ENCODE peak calls at places on chromosomes 6 and 20, in ten cellular contexts. One of them, this sample, is unnamed.

GRCh38 chr20:57106692-57107091 is 159.7 kb downstream of the BMP7 start:
- DNase-seq in CD4-positive, alpha-beta memory T cell: no peak
- DNase-seq in IMR-90: no peak
- DNase-seq in A673: no peak
- DNase-seq in spleen: no peak
- DNase-seq in CD8-positive, alpha-beta T cell: no peak
- DNase-seq in mammary epithelial cell: no peak
- DNase-seq in tibial nerve: no peak
- DNase-seq in endodermal cell: no peak
- DNase-seq in body of pancreas: no peak
- DNase-seq in this sample: no peak

GRCh38 chr6:32110632-32111031 is 1.5 kb upstream of the TNXB start:
- DNase-seq in CD8-positive, alpha-beta T cell: no peak
- DNase-seq in spleen: no peak
- DNase-seq in tibial nerve: no peak
- DNase-seq in CD4-positive, alpha-beta memory T cell: no peak
- DNase-seq in IMR-90: no peak
- DNase-seq in mammary epithelial cell: no peak
- DNase-seq in body of pancreas: no peak
- DNase-seq in endodermal cell: no peak
- DNase-seq in A673: no peak
- DNase-seq in this sample: no peak

GRCh38 chr6:136280032-136280609 is 9.5 kb downstream of the BCLAF1 start:
- DNase-seq in CD4-positive, alpha-beta memory T cell: no peak
- DNase-seq in tibial nerve: no peak
- DNase-seq in spleen: no peak
- DNase-seq in CD8-positive, alpha-beta T cell: no peak
- DNase-seq in endodermal cell: no peak
- DNase-seq in mammary epithelial cell: no peak
- DNase-seq in body of pancreas: no peak
- DNase-seq in IMR-90: no peak
- DNase-seq in A673: no peak
- DNase-seq in this sample: no peak

GRCh38 chr6:149031545-149032317 is 284.9 kb downstream of the UST start:
- DNase-seq in body of pancreas: peak; percentile 26
- DNase-seq in endodermal cell: no peak
- DNase-seq in CD8-positive, alpha-beta T cell: no peak
- DNase-seq in A673: no peak
- DNase-seq in IMR-90: peak; percentile 85
- DNase-seq in CD4-positive, alpha-beta memory T cell: no peak
- DNase-seq in spleen: no peak
- DNase-seq in mammary epithelial cell: peak; percentile 79
- DNase-seq in tibial nerve: no peak
- DNase-seq in this sample: no peak

GRCh38 chr6:45709834-45710233 is 305.8 kb downstream of the CLIC5 start:
- DNase-seq in CD8-positive, alpha-beta T cell: no peak
- DNase-seq in body of pancreas: no peak
- DNase-seq in IMR-90: no peak
- DNase-seq in CD4-positive, alpha-beta memory T cell: no peak
- DNase-seq in A673: no peak
- DNase-seq in tibial nerve: no peak
- DNase-seq in spleen: no peak
- DNase-seq in endodermal cell: no peak
- DNase-seq in mammary epithelial cell: no peak
- DNase-seq in this sample: no peak

GRCh38 chr6:131281471-131282270 is 146.4 kb downstream of the AKAP7 start:
- DNase-seq in endodermal cell: peak; percentile 83
- DNase-seq in A673: peak; percentile 88
- DNase-seq in tibial nerve: no peak
- DNase-seq in mammary epithelial cell: no peak
- DNase-seq in IMR-90: peak; percentile 17
- DNase-seq in spleen: peak; percentile 92
- DNase-seq in CD4-positive, alpha-beta memory T cell: peak; percentile 72
- DNase-seq in body of pancreas: peak; percentile 31
- DNase-seq in CD8-positive, alpha-beta T cell: peak; percentile 68
- DNase-seq in this sample: peak; percentile 67

GRCh38 chr6:159113223-159113622 is 56.0 kb upstream of the FNDC1 start:
- DNase-seq in spleen: no peak
- DNase-seq in tibial nerve: no peak
- DNase-seq in A673: no peak
- DNase-seq in IMR-90: no peak
- DNase-seq in body of pancreas: no peak
- DNase-seq in CD4-positive, alpha-beta memory T cell: no peak
- DNase-seq in endodermal cell: no peak
- DNase-seq in CD8-positive, alpha-beta T cell: no peak
- DNase-seq in mammary epithelial cell: no peak
- DNase-seq in this sample: no peak

GRCh38 chr6:130970839-130971410 is 92.1 kb downstream of the EPB41L2 start:
- DNase-seq in tibial nerve: no peak
- DNase-seq in endodermal cell: no peak
- DNase-seq in IMR-90: no peak
- DNase-seq in body of pancreas: no peak
- DNase-seq in spleen: no peak
- DNase-seq in A673: no peak
- DNase-seq in CD8-positive, alpha-beta T cell: no peak
- DNase-seq in CD4-positive, alpha-beta memory T cell: no peak
- DNase-seq in mammary epithelial cell: no peak
- DNase-seq in this sample: no peak

GRCh38 chr6:8983202-8983688 is 547.9 kb upstream of the SLC35B3 start:
- DNase-seq in mammary epithelial cell: peak; percentile 47
- DNase-seq in tibial nerve: peak; percentile 38
- DNase-seq in body of pancreas: peak; percentile 70
- DNase-seq in endodermal cell: peak; percentile 94
- DNase-seq in IMR-90: peak; percentile 53
- DNase-seq in A673: peak; percentile 96
- DNase-seq in CD8-positive, alpha-beta T cell: peak; percentile 21
- DNase-seq in CD4-positive, alpha-beta memory T cell: peak; percentile 33
- DNase-seq in spleen: peak; percentile 84
- DNase-seq in this sample: peak; percentile 69

GRCh38 chr6:134171517-134171916 is 119.1 kb upstream of the SLC2A12 start:
- DNase-seq in tibial nerve: no peak
- DNase-seq in A673: no peak
- DNase-seq in CD8-positive, alpha-beta T cell: no peak
- DNase-seq in endodermal cell: no peak
- DNase-seq in mammary epithelial cell: peak; percentile 41
- DNase-seq in CD4-positive, alpha-beta memory T cell: no peak
- DNase-seq in spleen: no peak
- DNase-seq in IMR-90: peak; percentile 49
- DNase-seq in body of pancreas: peak; percentile 21
- DNase-seq in this sample: no peak

GRCh38 chr6:142702501-142703460 is 242.2 kb downstream of the HIVEP2 start:
- DNase-seq in A673: peak; percentile 49
- DNase-seq in mammary epithelial cell: peak; percentile 27
- DNase-seq in CD8-positive, alpha-beta T cell: no peak
- DNase-seq in CD4-positive, alpha-beta memory T cell: no peak
- DNase-seq in tibial nerve: no peak
- DNase-seq in IMR-90: no peak
- DNase-seq in body of pancreas: peak; percentile 15
- DNase-seq in endodermal cell: peak; percentile 67
- DNase-seq in spleen: peak; percentile 83
- DNase-seq in this sample: peak; percentile 44

GRCh38 chr20:20720158-20720557 is 7.7 kb upstream of the RALGAPA2 start:
- DNase-seq in mammary epithelial cell: no peak
- DNase-seq in body of pancreas: no peak
- DNase-seq in IMR-90: no peak
- DNase-seq in CD8-positive, alpha-beta T cell: no peak
- DNase-seq in endodermal cell: no peak
- DNase-seq in spleen: no peak
- DNase-seq in tibial nerve: no peak
- DNase-seq in CD4-positive, alpha-beta memory T cell: no peak
- DNase-seq in A673: no peak
- DNase-seq in this sample: no peak

GRCh38 chr20:51434556-51435256 is 107.8 kb downstream of the NFATC2 start:
- DNase-seq in CD4-positive, alpha-beta memory T cell: no peak
- DNase-seq in CD8-positive, alpha-beta T cell: no peak
- DNase-seq in spleen: no peak
- DNase-seq in mammary epithelial cell: peak; percentile 76
- DNase-seq in A673: peak; percentile 68
- DNase-seq in body of pancreas: no peak
- DNase-seq in endodermal cell: no peak
- DNase-seq in IMR-90: peak; percentile 91
- DNase-seq in tibial nerve: no peak
- DNase-seq in this sample: no peak

GRCh38 chr20:1313236-1313964 is 15.5 kb downstream of the SDCBP2 start:
- DNase-seq in CD4-positive, alpha-beta memory T cell: peak; percentile 59
- DNase-seq in IMR-90: peak; percentile 71
- DNase-seq in body of pancreas: peak; percentile 80
- DNase-seq in A673: peak; percentile 87
- DNase-seq in mammary epithelial cell: peak; percentile 37
- DNase-seq in spleen: peak; percentile 90
- DNase-seq in tibial nerve: peak; percentile 32
- DNase-seq in CD8-positive, alpha-beta T cell: peak; percentile 43
- DNase-seq in endodermal cell: peak; percentile 91
- DNase-seq in this sample: peak; percentile 75

GRCh38 chr20:32510601-32511357 is 74.4 kb downstream of the NOL4L start:
- DNase-seq in spleen: no peak
- DNase-seq in tibial nerve: no peak
- DNase-seq in A673: no peak
- DNase-seq in IMR-90: no peak
- DNase-seq in CD4-positive, alpha-beta memory T cell: no peak
- DNase-seq in mammary epithelial cell: peak; percentile 55
- DNase-seq in body of pancreas: peak; percentile 63
- DNase-seq in CD8-positive, alpha-beta T cell: no peak
- DNase-seq in endodermal cell: peak; percentile 63
- DNase-seq in this sample: no peak

GRCh38 chr20:45921618-45922189 is 9.7 kb upstream of the PLTP start:
- DNase-seq in tibial nerve: no peak
- DNase-seq in spleen: no peak
- DNase-seq in IMR-90: peak; percentile 30
- DNase-seq in CD4-positive, alpha-beta memory T cell: no peak
- DNase-seq in A673: no peak
- DNase-seq in CD8-positive, alpha-beta T cell: no peak
- DNase-seq in endodermal cell: no peak
- DNase-seq in mammary epithelial cell: no peak
- DNase-seq in body of pancreas: no peak
- DNase-seq in this sample: no peak
- H3K36me3 ChIP-seq in tibial nerve: no peaks in the 10 kb centered on the region
- H3K36me3 ChIP-seq in spleen: no peaks in the 10 kb centered on the region
- H3K36me3 ChIP-seq in IMR-90: no peaks in the 10 kb centered on the region
- H3K36me3 ChIP-seq in CD4-positive, alpha-beta memory T cell: no peaks in the 10 kb centered on the region
- H3K36me3 ChIP-seq in A673: no peaks in the 10 kb centered on the region
- H3K36me3 ChIP-seq in CD8-positive, alpha-beta T cell: no peaks in the 10 kb centered on the region
- H3K36me3 ChIP-seq in endodermal cell: no peaks in the 10 kb centered on the region
- H3K36me3 ChIP-seq in mammary epithelial cell: no peaks in the 10 kb centered on the region
- H3K36me3 ChIP-seq in body of pancreas: no peaks in the 10 kb centered on the region
- H3K36me3 ChIP-seq in this sample: no peaks in the 10 kb centered on the region

DNA sequence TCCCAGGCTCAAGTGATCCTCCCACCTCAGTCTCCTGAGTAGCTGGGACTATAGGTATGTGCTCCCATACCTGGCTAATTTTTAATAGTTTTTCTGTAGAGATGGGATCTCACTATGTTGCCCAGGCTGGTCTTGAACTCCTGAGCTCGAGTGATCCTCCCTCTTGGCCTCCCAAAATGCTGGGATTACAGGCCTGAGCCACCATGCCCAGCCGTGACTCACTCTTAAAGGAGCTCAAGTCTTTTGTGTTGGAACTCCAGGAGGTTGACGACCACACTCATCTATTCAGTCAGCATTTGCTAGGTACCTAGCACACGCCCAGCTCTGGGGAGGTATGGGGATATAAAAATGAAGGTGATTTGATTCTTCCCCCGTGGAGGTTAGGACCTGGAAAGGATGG is 62.8 kb downstream of the UTRN start:
- DNase-seq in endodermal cell: no peak
- DNase-seq in mammary epithelial cell: no peak
- DNase-seq in spleen: no peak
- DNase-seq in CD4-positive, alpha-beta memory T cell: no peak
- DNase-seq in A673: no peak
- DNase-seq in CD8-positive, alpha-beta T cell: no peak
- DNase-seq in body of pancreas: no peak
- DNase-seq in IMR-90: no peak
- DNase-seq in tibial nerve: no peak
- DNase-seq in this sample: no peak
- H3K4me3 ChIP-seq in endodermal cell: no peak overlapping the region
- H3K4me3 ChIP-seq in mammary epithelial cell: no peak overlapping the region
- H3K4me3 ChIP-seq in spleen: no peak overlapping the region
- H3K4me3 ChIP-seq in CD4-positive, alpha-beta memory T cell: no peak overlapping the region
- H3K4me3 ChIP-seq in A673: no peak overlapping the region
- H3K4me3 ChIP-seq in CD8-positive, alpha-beta T cell: no peak overlapping the region
- H3K4me3 ChIP-seq in body of pancreas: no peak overlapping the region
- H3K4me3 ChIP-seq in IMR-90: no peak overlapping the region
- H3K4me3 ChIP-seq in tibial nerve: no peak overlapping the region
- H3K4me3 ChIP-seq in this sample: no peak overlapping the region

GRCh38 chr6:7566031-7566556 is 23.9 kb upstream of the SNRNP48 start:
- DNase-seq in CD8-positive, alpha-beta T cell: no peak
- DNase-seq in endodermal cell: no peak
- DNase-seq in IMR-90: peak; percentile 34
- DNase-seq in A673: no peak
- DNase-seq in tibial nerve: no peak
- DNase-seq in mammary epithelial cell: no peak
- DNase-seq in spleen: no peak
- DNase-seq in body of pancreas: no peak
- DNase-seq in CD4-positive, alpha-beta memory T cell: no peak
- DNase-seq in this sample: no peak
- H3K36me3 ChIP-seq in CD8-positive, alpha-beta T cell: no peaks in the 10 kb centered on the region
- H3K36me3 ChIP-seq in endodermal cell: peaks cover 95% of the 10 kb centered on the region
- H3K36me3 ChIP-seq in IMR-90: peaks cover 6% of the 10 kb centered on the region
- H3K36me3 ChIP-seq in A673: no peaks in the 10 kb centered on the region
- H3K36me3 ChIP-seq in tibial nerve: no peaks in the 10 kb centered on the region
- H3K36me3 ChIP-seq in mammary epithelial cell: peaks cover 78% of the 10 kb centered on the region
- H3K36me3 ChIP-seq in spleen: no peaks in the 10 kb centered on the region
- H3K36me3 ChIP-seq in body of pancreas: peaks cover 48% of the 10 kb centered on the region
- H3K36me3 ChIP-seq in CD4-positive, alpha-beta memory T cell: no peaks in the 10 kb centered on the region
- H3K36me3 ChIP-seq in this sample: peaks cover 3% of the 10 kb centered on the region

GRCh38 chr6:28693751-28694443 is 168.2 kb downstream of the GPX5 start:
- DNase-seq in body of pancreas: no peak
- DNase-seq in spleen: no peak
- DNase-seq in CD8-positive, alpha-beta T cell: no peak
- DNase-seq in mammary epithelial cell: no peak
- DNase-seq in endodermal cell: peak; percentile 74
- DNase-seq in CD4-positive, alpha-beta memory T cell: no peak
- DNase-seq in tibial nerve: no peak
- DNase-seq in A673: no peak
- DNase-seq in IMR-90: no peak
- DNase-seq in this sample: no peak

GRCh38 chr6:28695671-28696537 is 170.2 kb downstream of the GPX5 start:
- DNase-seq in A673: peak; percentile 16
- DNase-seq in endodermal cell: no peak
- DNase-seq in spleen: no peak
- DNase-seq in body of pancreas: no peak
- DNase-seq in CD8-positive, alpha-beta T cell: no peak
- DNase-seq in IMR-90: peak; percentile 41
- DNase-seq in mammary epithelial cell: peak; percentile 64
- DNase-seq in tibial nerve: no peak
- DNase-seq in CD4-positive, alpha-beta memory T cell: no peak
- DNase-seq in this sample: no peak

DNA sequence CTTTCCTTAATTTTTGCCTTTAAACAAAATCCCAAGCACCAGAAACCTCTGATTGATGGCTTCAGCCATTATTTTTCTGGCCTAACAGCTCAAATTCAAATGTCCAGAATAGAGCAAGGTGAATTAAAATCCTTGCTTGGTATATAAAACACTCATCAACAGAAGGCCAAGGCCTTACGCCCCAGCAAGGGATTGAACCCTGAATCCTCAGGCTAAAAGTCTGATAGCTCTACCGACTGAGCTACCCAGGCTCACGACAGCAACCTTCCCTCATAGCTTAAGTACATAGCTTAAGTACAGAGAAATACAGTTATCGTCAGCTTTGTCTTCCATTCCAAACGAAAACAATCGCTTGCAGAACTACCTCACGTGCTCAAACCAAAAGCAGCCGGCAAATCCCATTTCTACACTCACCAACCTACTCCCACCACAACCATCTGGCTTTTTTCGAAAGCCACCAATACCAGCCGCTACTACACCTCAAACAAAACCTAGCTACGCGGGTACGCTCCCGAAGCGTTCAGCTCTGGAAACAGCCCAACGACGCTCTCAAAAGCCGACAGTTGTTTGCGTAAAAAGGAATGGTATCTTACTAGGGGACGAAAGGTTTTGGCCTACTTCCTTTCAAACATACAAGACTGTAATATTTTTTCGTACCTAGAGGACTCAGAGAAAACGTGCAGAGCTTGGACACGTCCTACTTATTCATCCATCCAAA is 167.5 kb downstream of the GPX5 start:
- DNase-seq in spleen: no peak
- DNase-seq in mammary epithelial cell: peak; percentile 16
- DNase-seq in A673: no peak
- DNase-seq in body of pancreas: no peak
- DNase-seq in IMR-90: peak; percentile 4
- DNase-seq in tibial nerve: no peak
- DNase-seq in CD4-positive, alpha-beta memory T cell: no peak
- DNase-seq in CD8-positive, alpha-beta T cell: no peak
- DNase-seq in endodermal cell: no peak
- DNase-seq in this sample: no peak
- H3K4me3 ChIP-seq in spleen: no peak overlapping the region
- H3K4me3 ChIP-seq in mammary epithelial cell: no peak overlapping the region
- H3K4me3 ChIP-seq in A673: no peak overlapping the region
- H3K4me3 ChIP-seq in body of pancreas: no peak overlapping the region
- H3K4me3 ChIP-seq in IMR-90: no peak overlapping the region
- H3K4me3 ChIP-seq in tibial nerve: peak overlapping the region; percentile 46
- H3K4me3 ChIP-seq in CD4-positive, alpha-beta memory T cell: no peak overlapping the region
- H3K4me3 ChIP-seq in CD8-positive, alpha-beta T cell: no peak overlapping the region
- H3K4me3 ChIP-seq in endodermal cell: peak overlapping the region; percentile 72
- H3K4me3 ChIP-seq in this sample: no peak overlapping the region

This sample was measured in mucosa of descending colon.